ENCODE peak calls at places on chromosome 14, in eight cellular contexts. A is endodermal cell, I is foreskin fibroblast, T is AG09309, C is A549, J is heart left ventricle, W is fibroblast of lung, M is retinal pigment epithelial cell. H is an unnamed sample.
A peak's percentile ranks its signal among the peaks of the same experiment; 100 is the strongest.

GRCh38 chr14:76919811-76920571 is 93.8 kb downstream of the LRRC74A start:
- DNase-seq in A (peak; percentile 67), I (peak; percentile 61), T (no peak), C (peak; percentile 84), J (peak; percentile 66), W (peak; percentile 91), M (peak; percentile 58), H (peak; percentile 65)

GRCh38 chr14:102182190-102182589 is 42.5 kb downstream of the WDR20 start:
- DNase-seq in A (no peak), I (peak; percentile 47), T (peak; percentile 35), C (no peak), J (no peak), W (peak; percentile 47), M (no peak), H (no peak)

GRCh38 chr14:75150150-75150549 is 23.3 kb upstream of the NEK9 start:
- DNase-seq in A (no peak), I (no peak), T (no peak), C (peak; percentile 24), J (no peak), W (peak; percentile 10), M (no peak), H (no peak)

GRCh38 chr14:26328766-26329165 is 269.1 kb downstream of the NOVA1 start:
- DNase-seq in A (no peak), I (no peak), T (no peak), C (no peak), J (no peak), W (no peak), M (no peak), H (no peak)

GRCh38 chr14:93023039-93023438 is 92.7 kb downstream of the ITPK1 start:
- DNase-seq in A (peak; percentile 84), I (no peak), T (no peak), C (peak; percentile 64), J (no peak), W (no peak), M (no peak), H (no peak)

GRCh38 chr14:103134919-103135318 is 11.7 kb downstream of the TNFAIP2 start:
- DNase-seq in A (no peak), I (no peak), T (no peak), C (no peak), J (no peak), W (no peak), M (no peak), H (no peak)

GRCh38 chr14:20723458-20723857 is 22.2 kb upstream of the EDDM3A start:
- DNase-seq in A (peak; percentile 68), I (no peak), T (no peak), C (no peak), J (no peak), W (no peak), M (no peak), H (no peak)

GRCh38 chr14:49960453-49960852 is 67.6 kb downstream of the ARF6 start:
- DNase-seq in A (no peak), I (no peak), T (no peak), C (no peak), J (no peak), W (no peak), M (no peak), H (no peak)

GRCh38 chr14:101623685-101624444 is 62.6 kb downstream of the DIO3 start:
- DNase-seq in A (no peak), I (no peak), T (no peak), C (no peak), J (no peak), W (no peak), M (no peak), H (no peak)

GRCh38 chr14:22566845-22567244 is 22.2 kb downstream of the DAD1 start:
- DNase-seq in A (no peak), I (no peak), T (no peak), C (no peak), J (no peak), W (no peak), M (no peak), H (no peak)

GRCh38 chr14:22567437-22567836 is 21.6 kb downstream of the DAD1 start:
- DNase-seq in A (no peak), I (no peak), T (no peak), C (no peak), J (no peak), W (no peak), M (no peak), H (no peak)

GRCh38 chr14:22569749-22570131 is 19.3 kb downstream of the DAD1 start:
- DNase-seq in A (no peak), I (no peak), T (no peak), C (no peak), J (no peak), W (no peak), M (no peak), H (no peak)

GRCh38 chr14:22570132-22570949 is 18.7 kb downstream of the DAD1 start:
- DNase-seq in A (peak; percentile 93), I (peak; percentile 52), T (no peak), C (peak; percentile 89), J (no peak), W (peak; percentile 88), M (no peak), H (peak; percentile 47)

GRCh38 chr14:22569106-22569748 is 19.8 kb downstream of the DAD1 start:
- DNase-seq in A (no peak), I (no peak), T (no peak), C (no peak), J (no peak), W (no peak), M (no peak), H (no peak)
- TF ChIP-seq CTCF in A (no peak), I (no peak), T (no peak), C (no peak), J (no peak), W (no peak), M (no peak), H (no peak)

DNA sequence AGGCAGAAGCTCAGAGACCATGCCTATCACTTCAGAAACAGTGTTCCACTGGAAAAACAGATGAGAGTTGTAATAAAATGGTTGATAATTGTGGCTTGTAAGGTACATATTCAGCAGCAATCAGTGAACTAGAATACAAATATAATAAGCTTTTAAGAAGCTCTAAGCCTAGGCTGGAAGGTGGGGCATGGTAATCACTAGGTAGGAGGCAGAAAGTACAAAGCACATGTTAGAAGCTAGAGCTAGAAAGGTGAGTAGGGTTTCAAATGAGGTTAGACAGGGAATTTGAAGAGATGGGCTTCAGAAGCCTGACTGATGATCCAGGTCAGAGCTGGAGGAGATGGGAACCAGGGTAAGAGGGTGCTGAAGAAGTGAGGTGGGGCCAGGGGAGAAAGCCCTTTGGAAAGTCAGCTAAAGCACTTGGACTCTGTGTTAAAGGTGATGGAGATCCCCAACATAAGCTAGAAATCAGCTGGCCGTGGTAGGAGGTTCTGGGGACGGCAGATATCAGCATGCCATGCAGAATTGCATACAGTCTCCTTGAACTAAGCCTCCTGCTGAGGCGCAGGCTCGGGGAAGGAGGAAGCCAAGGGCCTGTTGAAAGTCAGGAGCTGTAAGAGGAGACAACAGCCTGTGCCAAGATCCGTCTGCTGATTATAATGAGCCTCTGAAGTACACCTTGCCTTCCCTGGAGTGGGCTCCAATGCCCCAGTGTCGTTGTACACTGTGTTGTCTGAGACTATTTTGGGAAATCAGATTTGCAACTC is 659.4 kb downstream of the BCL11B start:
- DNase-seq in A (no peak), I (no peak), T (no peak), C (no peak), J (no peak), W (no peak), M (no peak), H (no peak)
- TF ChIP-seq CTCF in A (no peak), I (no peak), T (no peak), C (no peak), J (no peak), W (no peak), M (no peak), H (no peak)

GRCh38 chr14:67680121-67680602 is 5.7 kb upstream of the VTI1B start:
- DNase-seq in A (no peak), I (peak; percentile 87), T (peak; percentile 70), C (peak; percentile 16), J (no peak), W (peak; percentile 78), M (no peak), H (no peak)

GRCh38 chr14:67674139-67674479 is 323 bp downstream of the VTI1B start:
- DNase-seq in A (peak; percentile 93), I (no peak), T (no peak), C (peak; percentile 72), J (peak; percentile 78), W (peak; percentile 42), M (no peak), H (no peak)

GRCh38 chr14:67675219-67675582 is 769 bp upstream of the VTI1B start:
- DNase-seq in A (no peak), I (no peak), T (no peak), C (peak; percentile 4), J (no peak), W (no peak), M (no peak), H (no peak)

GRCh38 chr14:67673451-67673850 is 981 bp downstream of the VTI1B start:
- DNase-seq in A (no peak), I (no peak), T (no peak), C (no peak), J (no peak), W (no peak), M (no peak), H (no peak)

DNA sequence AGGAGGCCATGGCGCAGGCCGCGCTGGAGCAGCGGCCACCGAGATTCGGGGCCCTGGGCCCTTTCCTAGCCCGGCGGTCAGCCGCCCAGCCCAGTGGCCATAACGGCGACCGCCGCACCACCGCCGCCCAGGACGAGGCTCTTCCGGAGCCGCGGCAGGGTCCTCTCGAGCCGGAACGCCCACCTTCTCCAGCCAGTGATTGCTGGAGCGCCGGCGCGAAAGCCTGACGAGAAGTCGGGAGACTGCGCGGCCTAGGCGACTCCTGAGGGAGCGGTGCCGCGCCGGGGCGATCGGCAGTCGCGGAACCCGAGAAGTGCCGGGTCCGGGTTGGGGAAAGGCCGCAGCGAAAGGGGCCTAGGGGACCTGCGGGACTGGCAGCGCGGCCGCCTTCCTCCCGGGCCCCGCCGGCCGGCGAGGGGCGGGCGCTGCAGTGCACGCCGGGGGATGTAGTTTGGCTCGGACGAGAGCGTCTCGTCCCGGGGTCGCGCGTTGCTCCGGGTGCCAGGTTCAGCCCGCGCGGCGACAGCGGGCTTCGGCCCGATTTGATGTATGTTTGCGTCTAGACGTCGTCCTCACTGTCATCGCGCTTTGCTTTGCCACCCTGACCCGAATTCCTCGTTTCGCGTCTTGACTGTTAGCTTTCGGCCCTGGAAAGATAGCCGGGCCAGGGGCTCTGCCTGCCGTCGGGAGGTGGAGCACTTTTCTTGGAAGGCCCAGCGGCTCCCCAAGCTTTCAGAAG is at the start of gene VTI1B:
- DNase-seq in A (peak; percentile 93), I (peak; percentile 72), T (no peak), C (peak; percentile 81), J (peak; percentile 83), W (peak; percentile 74), M (no peak), H (no peak)
- TF ChIP-seq CTCF in A (peak; percentile 23), I (peak; percentile 32), T (peak; percentile 28), C (peak; percentile 24), J (peak; percentile 22), W (peak; percentile 41), M (peak; percentile 34), H (peak; percentile 25)

DNA sequence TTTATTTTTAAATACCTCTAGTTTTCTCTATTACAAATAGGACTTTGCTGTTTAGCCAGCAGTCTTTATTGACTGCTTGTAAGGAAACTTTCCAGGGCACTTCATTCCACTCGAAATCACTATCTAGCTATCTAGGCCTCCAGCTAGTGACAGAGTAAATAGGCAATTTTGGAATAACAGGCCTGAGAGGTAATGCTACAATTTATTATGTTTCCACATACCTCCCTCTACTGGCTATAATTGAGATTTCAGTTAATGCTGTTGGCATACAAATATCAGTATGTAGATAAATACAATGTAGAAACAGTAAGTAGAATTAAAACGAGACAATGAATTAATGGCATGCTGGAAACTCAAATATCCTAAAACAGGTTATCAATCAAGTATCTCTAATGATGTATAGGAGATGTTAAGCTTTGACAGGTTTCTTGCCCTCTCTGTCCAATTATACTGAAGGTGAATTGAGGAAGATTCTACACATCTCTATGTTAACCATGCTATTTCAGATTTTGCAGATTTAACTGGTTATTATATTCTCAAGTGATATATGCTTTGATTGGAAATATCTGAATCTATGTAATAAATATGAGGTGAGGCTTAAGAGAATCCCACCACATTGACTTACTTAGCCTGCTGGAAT is 7.2 kb downstream of the DTD2 start:
- DNase-seq in A (no peak), I (peak; percentile 18), T (no peak), C (peak; percentile 56), J (no peak), W (peak; percentile 65), M (no peak), H (no peak)
- TF ChIP-seq CTCF in A (peak; percentile 68), I (peak; percentile 53), T (peak; percentile 43), C (peak; percentile 61), J (peak; percentile 45), W (peak; percentile 64), M (peak; percentile 59), H (peak; percentile 59)

H was measured in AG09319.